ENCODE peak calls at places on chromosome 7, in nine cellular contexts. One of them, this sample, is unnamed.

GRCh38 chr7:106069471-106070200 is 42.5 kb downstream of the SYPL1 start:
- DNase-seq in lung: no peak
- DNase-seq in kidney: peak; percentile 90
- DNase-seq in astrocyte: no peak
- DNase-seq in GM23338: no peak
- DNase-seq in Panc1: no peak
- DNase-seq in neural progenitor cell: no peak
- DNase-seq in psoas muscle: no peak
- DNase-seq in heart left ventricle: no peak
- DNase-seq in this sample: no peak

GRCh38 chr7:39300276-39300675 is 265.9 kb upstream of the YAE1 start:
- DNase-seq in heart left ventricle: no peak
- DNase-seq in Panc1: no peak
- DNase-seq in astrocyte: no peak
- DNase-seq in neural progenitor cell: no peak
- DNase-seq in lung: peak; percentile 47
- DNase-seq in psoas muscle: no peak
- DNase-seq in kidney: no peak
- DNase-seq in GM23338: no peak
- DNase-seq in this sample: no peak

GRCh38 chr7:130180571-130180971 is 24.6 kb downstream of the TMEM209 start:
- DNase-seq in psoas muscle: no peak
- DNase-seq in lung: no peak
- DNase-seq in GM23338: no peak
- DNase-seq in astrocyte: peak; percentile 89
- DNase-seq in neural progenitor cell: no peak
- DNase-seq in kidney: no peak
- DNase-seq in Panc1: peak; percentile 52
- DNase-seq in heart left ventricle: no peak
- DNase-seq in this sample: peak; percentile 87

GRCh38 chr7:38141187-38141586 is 36.9 kb upstream of the STARD3NL start:
- DNase-seq in GM23338: no peak
- DNase-seq in psoas muscle: no peak
- DNase-seq in kidney: no peak
- DNase-seq in neural progenitor cell: no peak
- DNase-seq in heart left ventricle: no peak
- DNase-seq in lung: no peak
- DNase-seq in Panc1: no peak
- DNase-seq in astrocyte: no peak
- DNase-seq in this sample: no peak

GRCh38 chr7:82429408-82429807 is 14.2 kb downstream of the CACNA2D1 start:
- DNase-seq in kidney: no peak
- DNase-seq in GM23338: no peak
- DNase-seq in heart left ventricle: no peak
- DNase-seq in Panc1: no peak
- DNase-seq in psoas muscle: no peak
- DNase-seq in neural progenitor cell: no peak
- DNase-seq in astrocyte: no peak
- DNase-seq in lung: no peak
- DNase-seq in this sample: no peak

GRCh38 chr7:45601816-45602540 is 27.8 kb downstream of the ADCY1 start:
- DNase-seq in astrocyte: no peak
- DNase-seq in kidney: peak; percentile 26
- DNase-seq in lung: peak; percentile 25
- DNase-seq in neural progenitor cell: no peak
- DNase-seq in heart left ventricle: peak; percentile 11
- DNase-seq in psoas muscle: no peak
- DNase-seq in GM23338: no peak
- DNase-seq in Panc1: no peak
- DNase-seq in this sample: no peak

GRCh38 chr7:50214141-50214670 is 90.3 kb upstream of the IKZF1 start:
- DNase-seq in lung: no peak
- DNase-seq in psoas muscle: no peak
- DNase-seq in GM23338: no peak
- DNase-seq in astrocyte: no peak
- DNase-seq in neural progenitor cell: no peak
- DNase-seq in kidney: no peak
- DNase-seq in Panc1: no peak
- DNase-seq in heart left ventricle: no peak
- DNase-seq in this sample: no peak

GRCh38 chr7:87220026-87220733 is 648 bp upstream of the TMEM243 start:
- DNase-seq in GM23338: peak; percentile 91
- DNase-seq in kidney: peak; percentile 94
- DNase-seq in Panc1: no peak
- DNase-seq in psoas muscle: peak; percentile 85
- DNase-seq in astrocyte: peak; percentile 63
- DNase-seq in neural progenitor cell: peak; percentile 90
- DNase-seq in heart left ventricle: peak; percentile 78
- DNase-seq in lung: peak; percentile 85
- DNase-seq in this sample: peak; percentile 83

GRCh38 chr7:5343893-5344292 is 61.1 kb downstream of the SLC29A4 start:
- DNase-seq in Panc1: no peak
- DNase-seq in kidney: no peak
- DNase-seq in neural progenitor cell: no peak
- DNase-seq in psoas muscle: no peak
- DNase-seq in lung: no peak
- DNase-seq in astrocyte: no peak
- DNase-seq in GM23338: no peak
- DNase-seq in heart left ventricle: no peak
- DNase-seq in this sample: no peak

GRCh38 chr7:5345171-5345570 is 62.4 kb downstream of the SLC29A4 start:
- DNase-seq in Panc1: no peak
- DNase-seq in neural progenitor cell: no peak
- DNase-seq in heart left ventricle: no peak
- DNase-seq in GM23338: no peak
- DNase-seq in astrocyte: no peak
- DNase-seq in kidney: peak; percentile 56
- DNase-seq in psoas muscle: no peak
- DNase-seq in lung: no peak
- DNase-seq in this sample: no peak

GRCh38 chr7:5344342-5344741 is 61.6 kb downstream of the SLC29A4 start:
- DNase-seq in kidney: no peak
- DNase-seq in Panc1: no peak
- DNase-seq in psoas muscle: no peak
- DNase-seq in lung: no peak
- DNase-seq in GM23338: no peak
- DNase-seq in astrocyte: no peak
- DNase-seq in heart left ventricle: no peak
- DNase-seq in neural progenitor cell: no peak
- DNase-seq in this sample: no peak

GRCh38 chr7:5337047-5337446 is 54.3 kb downstream of the SLC29A4 start:
- DNase-seq in heart left ventricle: no peak
- DNase-seq in GM23338: no peak
- DNase-seq in lung: no peak
- DNase-seq in kidney: no peak
- DNase-seq in astrocyte: no peak
- DNase-seq in Panc1: no peak
- DNase-seq in psoas muscle: no peak
- DNase-seq in neural progenitor cell: no peak
- DNase-seq in this sample: no peak

DNA sequence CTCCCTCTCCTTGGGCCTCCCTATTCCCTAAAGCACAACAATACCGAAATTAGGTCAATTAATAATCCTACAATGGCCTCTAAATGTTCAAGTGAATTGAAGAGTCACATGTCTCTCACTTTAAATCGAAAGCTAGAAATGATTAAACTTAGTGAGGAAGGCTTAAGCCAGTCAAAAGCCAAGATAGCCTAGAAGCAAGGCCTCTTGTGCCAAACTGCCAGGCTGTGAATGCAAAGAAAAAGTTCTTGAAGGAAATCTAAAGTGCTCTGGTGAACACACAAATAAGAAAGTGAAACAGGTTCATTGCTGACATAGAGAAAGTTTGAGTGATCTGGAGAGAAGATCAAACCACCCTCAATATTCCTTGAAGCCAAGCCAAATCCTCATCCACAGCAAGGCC is 57.2 kb downstream of the SLC29A4 start:
- DNase-seq in kidney: no peak
- DNase-seq in Panc1: no peak
- DNase-seq in heart left ventricle: no peak
- DNase-seq in lung: no peak
- DNase-seq in astrocyte: no peak
- DNase-seq in neural progenitor cell: no peak
- DNase-seq in GM23338: no peak
- DNase-seq in psoas muscle: no peak
- DNase-seq in this sample: no peak
- H3K4me1 ChIP-seq in kidney: no peaks in the 10 kb centered on the region
- H3K4me1 ChIP-seq in Panc1: no peaks in the 10 kb centered on the region
- H3K4me1 ChIP-seq in heart left ventricle: no peaks in the 10 kb centered on the region
- H3K4me1 ChIP-seq in lung: no peaks in the 10 kb centered on the region
- H3K4me1 ChIP-seq in astrocyte: no peaks in the 10 kb centered on the region
- H3K4me1 ChIP-seq in neural progenitor cell: no peaks in the 10 kb centered on the region
- H3K4me1 ChIP-seq in GM23338: no peaks in the 10 kb centered on the region
- H3K4me1 ChIP-seq in psoas muscle: no peaks in the 10 kb centered on the region
- H3K4me1 ChIP-seq in this sample: no peaks in the 10 kb centered on the region

GRCh38 chr7:55550838-55551537 is 21.3 kb downstream of the VOPP1 start:
- DNase-seq in GM23338: no peak
- DNase-seq in neural progenitor cell: no peak
- DNase-seq in Panc1: no peak
- DNase-seq in psoas muscle: no peak
- DNase-seq in kidney: peak; percentile 35
- DNase-seq in heart left ventricle: no peak
- DNase-seq in lung: no peak
- DNase-seq in astrocyte: no peak
- DNase-seq in this sample: no peak

GRCh38 chr7:55548295-55548731 is 24.0 kb downstream of the VOPP1 start:
- DNase-seq in neural progenitor cell: no peak
- DNase-seq in lung: no peak
- DNase-seq in heart left ventricle: no peak
- DNase-seq in astrocyte: no peak
- DNase-seq in psoas muscle: no peak
- DNase-seq in kidney: no peak
- DNase-seq in Panc1: no peak
- DNase-seq in GM23338: no peak
- DNase-seq in this sample: no peak

GRCh38 chr7:55552320-55553086 is 19.8 kb downstream of the VOPP1 start:
- DNase-seq in psoas muscle: peak; percentile 72
- DNase-seq in lung: no peak
- DNase-seq in Panc1: no peak
- DNase-seq in kidney: peak; percentile 80
- DNase-seq in heart left ventricle: no peak
- DNase-seq in GM23338: no peak
- DNase-seq in astrocyte: peak; percentile 91
- DNase-seq in neural progenitor cell: no peak
- DNase-seq in this sample: no peak

GRCh38 chr7:55549457-55549856 is 22.8 kb downstream of the VOPP1 start:
- DNase-seq in lung: no peak
- DNase-seq in Panc1: no peak
- DNase-seq in psoas muscle: no peak
- DNase-seq in kidney: no peak
- DNase-seq in astrocyte: no peak
- DNase-seq in heart left ventricle: no peak
- DNase-seq in GM23338: no peak
- DNase-seq in neural progenitor cell: no peak
- DNase-seq in this sample: no peak

DNA sequence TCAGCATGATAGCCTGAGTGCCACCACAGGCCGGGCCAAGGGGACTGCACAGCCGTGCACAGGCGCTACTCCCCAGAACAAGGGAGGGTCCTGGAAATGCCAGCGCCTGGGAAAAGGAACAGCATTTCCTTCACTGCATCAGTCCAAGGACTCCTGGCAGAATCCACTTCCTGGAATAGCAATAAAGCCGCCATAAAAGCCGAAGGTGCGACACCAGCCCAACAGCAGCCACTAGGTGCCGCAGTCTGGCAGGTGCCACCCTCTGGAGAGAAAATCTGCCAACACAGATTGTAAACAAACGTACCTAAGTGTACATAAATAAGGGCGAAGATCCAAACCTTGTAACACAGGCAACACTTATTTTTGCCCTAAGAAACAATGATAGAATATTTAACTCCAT is 22.3 kb downstream of the VOPP1 start:
- DNase-seq in Panc1: no peak
- DNase-seq in kidney: peak; percentile 73
- DNase-seq in lung: no peak
- DNase-seq in psoas muscle: no peak
- DNase-seq in astrocyte: no peak
- DNase-seq in GM23338: no peak
- DNase-seq in heart left ventricle: no peak
- DNase-seq in neural progenitor cell: no peak
- DNase-seq in this sample: no peak
- H3K4me3 ChIP-seq in Panc1: no peak overlapping the region
- H3K4me3 ChIP-seq in kidney: no peak overlapping the region
- H3K4me3 ChIP-seq in lung: no peak overlapping the region
- H3K4me3 ChIP-seq in psoas muscle: peak overlapping the region; percentile 13
- H3K4me3 ChIP-seq in astrocyte: no peak overlapping the region
- H3K4me3 ChIP-seq in GM23338: no peak overlapping the region
- H3K4me3 ChIP-seq in heart left ventricle: no peak overlapping the region
- H3K4me3 ChIP-seq in neural progenitor cell: no peak overlapping the region
- H3K4me3 ChIP-seq in this sample: no peak overlapping the region

DNA sequence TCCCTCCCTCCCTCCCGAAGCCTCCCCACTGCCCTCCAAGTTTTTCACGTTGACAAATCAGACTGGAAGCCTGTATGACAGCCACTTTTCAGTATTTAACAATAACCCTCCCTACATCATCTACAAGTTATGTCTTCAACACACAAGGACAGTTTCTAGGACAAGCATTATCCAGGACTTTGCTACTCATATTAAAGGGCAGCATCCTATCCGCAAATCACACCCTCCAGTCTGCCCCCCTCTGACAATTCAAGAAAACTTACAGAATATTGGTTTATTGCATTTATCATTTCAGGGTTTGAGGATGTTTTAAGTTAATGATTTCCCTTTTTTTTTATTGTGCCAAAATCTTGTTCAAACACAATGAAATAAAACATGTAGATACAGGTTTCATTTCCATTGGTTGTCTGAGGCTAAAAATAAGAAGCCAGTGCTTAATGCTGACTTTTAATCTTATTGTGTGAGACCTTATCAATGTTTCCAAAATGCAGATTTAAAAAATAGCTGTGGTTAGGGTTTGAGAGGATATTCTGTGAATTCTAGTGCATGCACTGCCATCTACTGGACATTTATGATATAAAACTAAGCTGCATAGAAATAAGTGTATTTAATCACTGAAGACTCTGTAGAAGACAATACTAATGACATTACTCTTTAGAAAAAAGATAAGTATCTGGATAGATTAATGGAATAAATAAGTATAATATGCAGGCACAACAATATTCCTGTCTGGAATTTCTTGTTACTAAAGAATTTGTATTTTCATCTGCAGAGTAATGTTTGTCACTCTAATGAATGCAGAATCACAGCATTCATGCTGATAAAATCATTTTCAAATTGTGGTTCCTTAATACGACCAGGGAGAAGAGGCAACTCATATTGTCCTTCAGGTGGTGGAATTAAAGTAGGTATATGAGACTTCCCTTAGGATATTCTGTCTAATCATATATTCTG is 64.1 kb downstream of the CAV1 start:
- DNase-seq in astrocyte: peak; percentile 56
- DNase-seq in GM23338: peak; percentile 74
- DNase-seq in heart left ventricle: no peak
- DNase-seq in neural progenitor cell: peak; percentile 68
- DNase-seq in psoas muscle: no peak
- DNase-seq in kidney: no peak
- DNase-seq in Panc1: peak; percentile 48
- DNase-seq in lung: no peak
- DNase-seq in this sample: peak; percentile 44
- TF ChIP-seq CTCF in astrocyte: peak; percentile 55
- TF ChIP-seq CTCF in GM23338: peak; percentile 62
- TF ChIP-seq CTCF in heart left ventricle: peak; percentile 70
- TF ChIP-seq CTCF in neural progenitor cell: peak; percentile 80
- TF ChIP-seq CTCF in psoas muscle: peak; percentile 78
- TF ChIP-seq CTCF in kidney: peak; percentile 68
- TF ChIP-seq CTCF in Panc1: peak; percentile 63
- TF ChIP-seq CTCF in lung: peak; percentile 63
- TF ChIP-seq CTCF in this sample: peak; percentile 45

DNA sequence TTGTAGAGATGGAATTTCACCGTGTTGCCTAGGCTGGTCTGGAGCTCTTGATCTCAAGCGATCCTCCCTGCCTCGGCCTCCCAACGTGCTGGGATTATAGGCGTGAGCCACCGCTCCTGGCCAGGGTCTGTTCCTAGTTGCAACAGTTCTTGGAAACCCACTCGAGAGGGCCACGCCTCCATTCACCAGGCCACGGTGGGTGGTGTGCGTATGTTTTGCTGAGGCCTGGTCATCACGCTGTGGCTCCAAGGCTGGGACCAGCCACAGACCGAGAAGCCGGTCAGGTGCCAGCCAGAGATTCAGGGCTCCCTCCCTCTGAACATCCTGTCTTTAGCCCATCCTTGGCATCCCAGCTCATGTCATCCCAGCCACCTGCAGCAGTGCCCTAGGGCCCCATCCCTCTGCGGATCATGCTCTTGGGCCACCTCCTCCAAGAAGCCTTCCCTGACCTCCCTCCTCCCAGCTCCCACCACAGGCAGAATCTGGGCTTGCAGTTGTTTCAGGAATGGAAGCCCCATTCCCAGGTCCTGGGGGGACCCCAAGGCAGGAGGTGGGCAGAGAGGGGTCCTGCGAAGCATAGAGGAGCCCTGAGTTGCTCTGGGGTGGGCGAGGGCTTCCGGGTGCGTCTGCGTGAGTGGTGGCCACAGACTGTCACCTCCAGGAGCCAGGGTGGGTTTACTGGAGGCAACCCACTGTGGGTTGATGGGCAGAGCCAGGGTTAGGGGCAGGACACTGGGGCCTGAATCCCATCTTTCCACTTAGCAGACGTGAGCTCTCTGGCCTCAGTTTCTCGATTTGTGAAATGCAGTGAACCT is 5.2 kb downstream of the LAT2 start:
- DNase-seq in psoas muscle: no peak
- DNase-seq in neural progenitor cell: peak; percentile 24
- DNase-seq in GM23338: no peak
- DNase-seq in Panc1: no peak
- DNase-seq in heart left ventricle: no peak
- DNase-seq in kidney: no peak
- DNase-seq in astrocyte: no peak
- DNase-seq in lung: no peak
- DNase-seq in this sample: no peak
- H3K4me1 ChIP-seq in psoas muscle: no peaks in the 10 kb centered on the region
- H3K4me1 ChIP-seq in neural progenitor cell: no peaks in the 10 kb centered on the region
- H3K4me1 ChIP-seq in GM23338: no peaks in the 10 kb centered on the region
- H3K4me1 ChIP-seq in Panc1: peaks cover 6% of the 10 kb centered on the region
- H3K4me1 ChIP-seq in heart left ventricle: no peaks in the 10 kb centered on the region
- H3K4me1 ChIP-seq in kidney: no peaks in the 10 kb centered on the region
- H3K4me1 ChIP-seq in astrocyte: peaks cover 5% of the 10 kb centered on the region
- H3K4me1 ChIP-seq in lung: peaks cover 5% of the 10 kb centered on the region
- H3K4me1 ChIP-seq in this sample: peaks cover 5% of the 10 kb centered on the region

This sample was measured in mammary epithelial cell.